ENCODE peak calls at places on chromosomes 7 and 10, in four cellular contexts. One of them, this sample, is unnamed.

GRCh38 chr10:86400705-86401587 is 34.4 kb upstream of the GRID1 start:
- DNase-seq in NCI-H1436: no peak
- DNase-seq in ACHN: peak
- DNase-seq in neuronal stem cell: no peak
- DNase-seq in this sample: peak

GRCh38 chr7:81446212-81446611 is 323.6 kb downstream of the HGF start:
- DNase-seq in ACHN: no peak
- DNase-seq in NCI-H1436: no peak
- DNase-seq in neuronal stem cell: no peak
- DNase-seq in this sample: no peak

GRCh38 chr7:26187380-26188290 is 12.9 kb downstream of the HNRNPA2B1 start:
- DNase-seq in ACHN: no peak
- DNase-seq in neuronal stem cell: no peak
- DNase-seq in NCI-H1436: no peak
- DNase-seq in this sample: no peak

GRCh38 chr7:75617634-75618234 is 121.0 kb downstream of the HIP1 start:
- DNase-seq in NCI-H1436: no peak
- DNase-seq in neuronal stem cell: no peak
- DNase-seq in ACHN: no peak
- DNase-seq in this sample: no peak

GRCh38 chr10:11837372-11838161 is 14.4 kb downstream of the PROSER2 start:
- DNase-seq in ACHN: no peak
- DNase-seq in NCI-H1436: no peak
- DNase-seq in neuronal stem cell: no peak
- DNase-seq in this sample: no peak

GRCh38 chr7:41576176-41576575 is 126.7 kb downstream of the INHBA start:
- DNase-seq in NCI-H1436: no peak
- DNase-seq in neuronal stem cell: no peak
- DNase-seq in ACHN: no peak
- DNase-seq in this sample: no peak

GRCh38 chr7:105656922-105657521 is 75.7 kb upstream of the EFCAB10 start:
- DNase-seq in neuronal stem cell: no peak
- DNase-seq in NCI-H1436: peak
- DNase-seq in ACHN: peak
- DNase-seq in this sample: peak

GRCh38 chr10:46019541-46020343 is 10.7 kb downstream of the NCOA4 start:
- DNase-seq in NCI-H1436: no peak
- DNase-seq in neuronal stem cell: no peak
- DNase-seq in ACHN: no peak
- DNase-seq in this sample: no peak

GRCh38 chr7:43444711-43445578 is 138.0 kb upstream of the STK17A start:
- DNase-seq in ACHN: no peak
- DNase-seq in NCI-H1436: no peak
- DNase-seq in neuronal stem cell: no peak
- DNase-seq in this sample: no peak

GRCh38 chr7:17026269-17026668 is 144.5 kb upstream of the AGR3 start:
- DNase-seq in NCI-H1436: no peak
- DNase-seq in neuronal stem cell: no peak
- DNase-seq in ACHN: no peak
- DNase-seq in this sample: no peak

GRCh38 chr10:44973323-44974081 is 5.1 kb downstream of the DEPP1 start:
- DNase-seq in neuronal stem cell: no peak
- DNase-seq in ACHN: no peak
- DNase-seq in NCI-H1436: no peak
- DNase-seq in this sample: no peak

GRCh38 chr7:102873470-102874165 is 39.2 kb upstream of the LRRC17 start:
- DNase-seq in NCI-H1436: no peak
- DNase-seq in neuronal stem cell: no peak
- DNase-seq in ACHN: peak
- DNase-seq in this sample: no peak

GRCh38 chr7:114718861-114719260 is 203.0 kb upstream of the MDFIC start:
- DNase-seq in NCI-H1436: no peak
- DNase-seq in ACHN: no peak
- DNase-seq in neuronal stem cell: no peak
- DNase-seq in this sample: no peak

GRCh38 chr7:51300762-51301674 is 15.6 kb downstream of the COBL start:
- DNase-seq in ACHN: no peak
- DNase-seq in NCI-H1436: no peak
- DNase-seq in neuronal stem cell: no peak
- DNase-seq in this sample: no peak

GRCh38 chr7:105060394-105060793 is 46.4 kb downstream of the KMT2E start:
- DNase-seq in NCI-H1436: no peak
- DNase-seq in ACHN: no peak
- DNase-seq in neuronal stem cell: no peak
- DNase-seq in this sample: no peak

GRCh38 chr7:132739271-132739955 is 163.1 kb upstream of the PLXNA4 start:
- DNase-seq in ACHN: peak
- DNase-seq in NCI-H1436: no peak
- DNase-seq in neuronal stem cell: no peak
- DNase-seq in this sample: no peak

GRCh38 chr10:70094287-70094686 is 38.3 kb downstream of the AIFM2 start:
- DNase-seq in neuronal stem cell: no peak
- DNase-seq in NCI-H1436: no peak
- DNase-seq in ACHN: no peak
- DNase-seq in this sample: no peak

GRCh38 chr7:158188676-158189075 is 398.9 kb downstream of the PTPRN2 start:
- DNase-seq in NCI-H1436: no peak
- DNase-seq in ACHN: no peak
- DNase-seq in neuronal stem cell: no peak
- DNase-seq in this sample: no peak

GRCh38 chr7:55569797-55570196 is 2.5 kb downstream of the VOPP1 start:
- DNase-seq in ACHN: no peak
- DNase-seq in NCI-H1436: no peak
- DNase-seq in neuronal stem cell: no peak
- DNase-seq in this sample: no peak

GRCh38 chr10:70779088-70779487 is 6.1 kb downstream of the TBATA start:
- DNase-seq in ACHN: no peak
- DNase-seq in neuronal stem cell: no peak
- DNase-seq in NCI-H1436: no peak
- DNase-seq in this sample: no peak

GRCh38 chr10:28705472-28705871 is 28.2 kb downstream of the BAMBI start:
- DNase-seq in NCI-H1436: no peak
- DNase-seq in ACHN: no peak
- DNase-seq in neuronal stem cell: no peak
- DNase-seq in this sample: no peak

GRCh38 chr10:79292789-79293746 is 54.2 kb upstream of the PPIF start:
- DNase-seq in NCI-H1436: no peak
- DNase-seq in neuronal stem cell: no peak
- DNase-seq in ACHN: peak
- DNase-seq in this sample: peak

GRCh38 chr10:101195921-101196320 is 33.3 kb downstream of the LBX1 start:
- DNase-seq in neuronal stem cell: no peak
- DNase-seq in ACHN: no peak
- DNase-seq in NCI-H1436: no peak
- DNase-seq in this sample: no peak

GRCh38 chr10:15621116-15621515 is 98.6 kb downstream of the ITGA8 start:
- DNase-seq in neuronal stem cell: no peak
- DNase-seq in NCI-H1436: no peak
- DNase-seq in ACHN: no peak
- DNase-seq in this sample: no peak

GRCh38 chr10:123930340-123931001 is 38.9 kb upstream of the CPXM2 start:
- DNase-seq in ACHN: no peak
- DNase-seq in NCI-H1436: no peak
- DNase-seq in neuronal stem cell: no peak
- DNase-seq in this sample: no peak

GRCh38 chr7:24576171-24577052 is 3.2 kb downstream of the PALS2 start:
- DNase-seq in NCI-H1436: peak
- DNase-seq in neuronal stem cell: peak
- DNase-seq in ACHN: peak
- DNase-seq in this sample: peak

GRCh38 chr7:583410-584121 is 63.9 kb upstream of the PDGFA start:
- DNase-seq in neuronal stem cell: no peak
- DNase-seq in NCI-H1436: no peak
- DNase-seq in ACHN: no peak
- DNase-seq in this sample: no peak

GRCh38 chr7:77743518-77743917 is 47.3 kb downstream of the RSBN1L start:
- DNase-seq in neuronal stem cell: no peak
- DNase-seq in NCI-H1436: no peak
- DNase-seq in ACHN: no peak
- DNase-seq in this sample: no peak

This sample was measured in nephron progenitor cell.